ENCODE peak calls at places on chromosomes 6 and 20, in seven cellular contexts. F is mucosa of descending colon, B is uterus, C is PC-3, T is cardiac muscle cell, X is AG10803, I is pancreas. P is an unnamed sample.

GRCh38 chr6:42928748-42929087 is 562 bp upstream of the CNPY3 start:
- DNase-seq in X (no peak), F (no peak), T (no peak), I (no peak), C (peak), B (no peak), P (no peak)

GRCh38 chr6:112560651-112561050 is 213.5 kb downstream of the RFPL4B start:
- DNase-seq in B (no peak), F (no peak), I (no peak), C (peak), T (no peak), X (no peak), P (peak)

GRCh38 chr20:48175261-48175660 is 390.0 kb upstream of the SULF2 start:
- DNase-seq in F (no peak), B (no peak), C (no peak), I (no peak), X (no peak), T (no peak), P (no peak)

GRCh38 chr6:28719275-28719940 is 193.7 kb downstream of the GPX5 start:
- DNase-seq in X (peak), F (no peak), C (peak), I (no peak), T (no peak), B (no peak), P (no peak)

GRCh38 chr6:30931959-30932645 is at the start of gene SFTA2:
- DNase-seq in F (no peak), T (no peak), I (no peak), C (no peak), X (no peak), B (no peak), P (no peak)

GRCh38 chr20:44253528-44253927 is 6.4 kb downstream of the GDAP1L1 start:
- DNase-seq in F (no peak), X (no peak), B (no peak), I (no peak), T (no peak), C (no peak), P (no peak)

GRCh38 chr6:29035951-29036350 is 9.0 kb downstream of the OR2W1 start:
- DNase-seq in F (peak), C (no peak), T (no peak), B (no peak), I (no peak), X (no peak), P (no peak)

GRCh38 chr6:20681243-20681684 is 147.0 kb downstream of the CDKAL1 start:
- DNase-seq in F (no peak), B (no peak), X (no peak), T (no peak), C (no peak), I (no peak), P (no peak)

GRCh38 chr6:168916576-168917207 is 337.0 kb downstream of the THBS2 start:
- DNase-seq in X (peak), B (no peak), C (no peak), I (no peak), F (no peak), T (no peak), P (no peak)

GRCh38 chr6:132780770-132781371 is 17.6 kb downstream of the SLC18B1 start:
- DNase-seq in B (no peak), C (peak), F (no peak), I (no peak), T (no peak), X (peak), P (no peak)

GRCh38 chr6:140670013-140670412 is 1295.6 kb upstream of the CITED2 start:
- DNase-seq in F (no peak), I (no peak), B (no peak), T (no peak), C (peak), X (peak), P (no peak)

GRCh38 chr6:32127717-32128592 is at the start of gene ATF6B:
- DNase-seq in T (peak), C (peak), F (peak), B (peak), I (peak), X (peak), P (peak)

GRCh38 chr6:45577836-45578504 is 200.2 kb upstream of the SUPT3H start:
- DNase-seq in B (no peak), X (peak), T (no peak), C (no peak), I (no peak), F (no peak), P (no peak)

GRCh38 chr6:111727798-111728197 is 122.1 kb upstream of the TRAF3IP2 start:
- DNase-seq in T (no peak), I (no peak), B (no peak), F (no peak), X (no peak), C (peak), P (peak)

DNA sequence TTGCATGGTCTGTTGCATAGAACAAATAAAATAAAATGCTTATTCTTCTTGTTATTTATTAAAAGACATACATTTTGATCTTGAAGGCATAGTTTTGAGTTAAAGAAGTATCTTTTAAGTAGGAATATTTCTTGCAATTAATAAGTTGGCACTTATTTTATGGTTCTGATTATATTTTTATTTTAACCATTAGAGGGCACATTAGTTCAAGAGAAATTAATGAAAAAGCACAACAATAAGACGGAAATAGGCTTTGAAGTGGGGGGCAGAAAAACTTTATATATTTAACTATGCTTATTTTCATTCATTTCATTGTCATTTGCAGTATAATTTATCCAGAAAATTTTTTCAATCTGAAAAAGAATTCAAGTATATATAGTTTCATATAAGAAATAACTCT is 44.2 kb upstream of the MAP3K7 start:
- DNase-seq in I (no peak), X (no peak), C (peak), B (no peak), F (no peak), T (no peak), P (no peak)
- TF ChIP-seq CTCF in I (no peak), X (no peak), C (no peak), B (no peak), F (no peak), T (no peak), P (no peak)

DNA sequence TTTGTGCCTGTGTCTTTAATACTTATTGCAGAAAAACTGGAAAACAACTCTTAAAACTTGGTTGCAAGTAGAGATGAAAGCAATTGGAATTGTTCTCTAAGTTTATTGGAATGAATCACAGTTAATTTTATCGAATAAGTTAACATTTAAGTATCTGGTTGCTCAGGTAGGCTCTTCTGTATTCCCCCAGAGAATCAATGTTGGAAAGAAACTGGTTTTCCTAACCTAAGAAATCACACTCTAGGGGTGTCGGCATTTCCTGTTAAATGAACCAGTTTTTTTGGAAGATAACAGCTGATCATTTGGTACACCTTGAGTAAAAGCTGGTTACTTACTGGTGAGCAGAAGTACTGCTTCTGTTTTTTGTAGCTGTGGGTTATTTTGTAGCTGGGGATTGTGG is 5.2 kb downstream of the TFAP2C start:
- DNase-seq in X (no peak), T (no peak), C (peak), B (no peak), F (no peak), I (no peak), P (no peak)
- H3K4me3 ChIP-seq in X (no peak), T (no peak), C (peak), B (no peak), F (no peak), I (no peak), P (no peak)

GRCh38 chr6:75347797-75348610 is 63.4 kb upstream of the TMEM30A start:
- DNase-seq in T (no peak), I (no peak), B (no peak), C (no peak), F (no peak), X (no peak), P (no peak)

GRCh38 chr6:75350156-75350555 is 65.6 kb upstream of the TMEM30A start:
- DNase-seq in I (no peak), T (no peak), B (no peak), F (no peak), X (no peak), C (no peak), P (no peak)

GRCh38 chr6:75348882-75349261 is 64.3 kb upstream of the TMEM30A start:
- DNase-seq in C (no peak), T (no peak), F (no peak), X (no peak), I (no peak), B (no peak), P (no peak)

GRCh38 chr6:75350808-75351207 is 66.2 kb upstream of the TMEM30A start:
- DNase-seq in F (no peak), C (no peak), X (no peak), I (no peak), T (no peak), B (no peak), P (no peak)

GRCh38 chr6:75349262-75349984 is 64.8 kb upstream of the TMEM30A start:
- DNase-seq in T (peak), B (peak), I (peak), F (peak), X (no peak), C (no peak), P (no peak)
- TF ChIP-seq CTCF in T (peak), B (no peak), I (no peak), F (no peak), X (no peak), C (no peak), P (no peak)

DNA sequence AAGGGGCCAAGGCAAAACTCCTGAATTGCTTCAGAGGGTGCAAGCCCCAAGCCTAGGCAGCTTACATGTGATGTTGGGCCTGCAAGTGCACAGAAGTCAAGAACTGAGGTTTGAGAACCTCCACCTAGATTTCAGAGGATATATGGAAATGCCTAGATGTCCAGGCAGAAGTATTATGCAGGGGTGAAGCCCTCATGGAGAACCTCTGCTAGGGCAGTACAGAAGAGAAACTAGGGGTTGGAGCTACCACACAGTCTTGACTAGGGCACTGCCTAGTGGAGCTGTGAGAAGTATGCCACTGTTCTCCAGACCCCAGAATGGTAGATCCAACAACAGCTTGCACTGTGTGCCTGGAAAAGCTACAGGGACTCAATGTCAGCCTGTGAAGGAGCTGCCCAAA is 179.7 kb upstream of the GJE1 start:
- DNase-seq in B (no peak), C (no peak), X (no peak), T (no peak), I (no peak), F (no peak), P (no peak)
- H3K4me3 ChIP-seq in B (no peak), C (no peak), X (no peak), T (no peak), I (no peak), F (no peak), P (no peak)

DNA sequence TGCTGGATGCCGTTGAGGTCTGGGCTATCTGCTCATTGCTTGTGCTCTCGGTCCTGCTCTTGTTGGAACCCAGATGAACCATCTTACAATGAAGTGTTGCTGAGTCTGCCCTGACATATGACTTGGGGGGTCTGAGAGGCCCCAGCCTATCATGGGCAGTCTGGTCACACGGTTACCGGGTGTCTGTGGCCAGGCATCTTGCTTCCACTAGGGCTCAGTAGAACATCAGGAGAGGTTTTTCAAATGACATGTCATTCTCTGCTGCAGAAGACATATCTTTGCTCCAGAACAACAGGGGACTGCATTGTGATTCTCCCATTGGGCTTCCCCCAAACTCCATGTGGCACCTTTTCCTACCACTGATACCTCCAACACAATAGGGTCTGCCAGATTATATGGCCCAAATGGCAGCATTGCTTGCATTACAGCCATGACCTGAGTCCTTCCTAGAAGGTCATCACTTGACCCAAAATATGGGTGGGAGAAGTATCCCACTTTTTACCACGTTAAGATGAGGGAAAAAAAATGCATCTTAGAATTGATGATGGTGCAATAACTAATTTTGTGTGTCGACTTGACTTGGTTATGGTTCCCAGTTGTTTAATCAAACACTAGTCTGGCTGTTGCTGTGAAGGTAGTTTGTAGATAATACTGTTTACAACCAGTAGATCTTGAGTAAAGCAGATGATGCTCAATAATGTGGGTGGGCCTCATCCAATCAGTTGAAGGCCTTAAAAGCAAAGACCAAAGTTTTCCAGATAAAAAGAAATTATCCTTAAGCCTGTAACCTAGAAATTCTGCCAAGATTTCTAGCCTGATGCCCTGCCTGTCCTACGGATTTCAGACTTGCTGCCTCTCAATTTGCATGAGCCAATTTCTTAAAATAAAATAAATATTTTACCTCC is 241.0 kb downstream of the QKI start:
- DNase-seq in I (no peak), F (no peak), C (no peak), T (no peak), X (no peak), B (no peak), P (no peak)
- TF ChIP-seq CTCF in I (no peak), F (no peak), C (no peak), T (no peak), X (no peak), B (no peak), P (no peak)

P was measured in LNCaP clone FGC.